ENCODE peak calls at places on chromosomes 4 and X, in ten cellular contexts. P is mesenchymal stem cell; B is Panc1; V is psoas muscle; R is aorta; F is spleen; M is ascending aorta; Y is Peyer's patch; A is CD4-positive, alpha-beta T cell; L is SJSA1. I is an unnamed sample.

GRCh38 chr4:17218801-17219200 is 293.1 kb downstream of the QDPR start:
- DNase-seq in Y (no peak), R (no peak), B (no peak), M (no peak), P (no peak), L (no peak), V (no peak), F (no peak), A (no peak), I (no peak)

GRCh38 chrX:13087322-13088154 is 43.1 kb upstream of the FAM9C start:
- DNase-seq in R (no peak), L (peak; percentile 74), P (peak; percentile 72), V (no peak), M (no peak), B (no peak), A (peak; percentile 61), F (no peak), Y (no peak), I (no peak)

GRCh38 chr4:2734618-2735017 is 21.5 kb downstream of the TNIP2 start:
- DNase-seq in M (no peak), F (no peak), R (no peak), B (no peak), P (no peak), Y (no peak), V (no peak), A (no peak), L (peak; percentile 10), I (no peak)

GRCh38 chr4:174496631-174497442 is 25.5 kb downstream of the HPGD start:
- DNase-seq in L (peak; percentile 36), R (no peak), Y (peak; percentile 56), B (no peak), P (no peak), F (no peak), V (no peak), A (no peak), M (no peak), I (peak; percentile 52)

GRCh38 chrX:109822861-109823260 is 89.8 kb upstream of the ACSL4 start:
- DNase-seq in L (peak; percentile 33), F (no peak), A (no peak), R (no peak), Y (no peak), P (no peak), M (no peak), V (no peak), B (no peak), I (no peak)

GRCh38 chrX:54358424-54359211 is 772 bp upstream of the WNK3 start:
- DNase-seq in F (peak; percentile 73), B (no peak), L (no peak), V (no peak), P (peak; percentile 75), M (no peak), R (peak; percentile 78), Y (peak; percentile 48), A (peak; percentile 18), I (peak; percentile 23)

GRCh38 chrX:24963823-24964222 is 51.9 kb downstream of the ARX start:
- DNase-seq in Y (no peak), P (no peak), F (no peak), B (no peak), R (no peak), V (no peak), A (no peak), L (no peak), M (no peak), I (no peak)

GRCh38 chr4:37023504-37023903 is 221.0 kb upstream of the NWD2 start:
- DNase-seq in A (no peak), F (no peak), M (no peak), V (no peak), R (no peak), P (no peak), Y (no peak), L (no peak), B (no peak), I (no peak)

GRCh38 chrX:49070988-49071387 is 2.8 kb downstream of the PRAF2 start:
- DNase-seq in P (no peak), L (no peak), B (no peak), Y (no peak), A (no peak), F (no peak), R (no peak), V (no peak), M (no peak), I (no peak)

GRCh38 chrX:124341361-124342132 is 4.8 kb upstream of the SH2D1A start:
- DNase-seq in F (no peak), L (no peak), V (no peak), Y (no peak), R (no peak), M (no peak), A (no peak), B (no peak), P (no peak), I (no peak)

GRCh38 chr4:143188325-143189088 is 3.8 kb downstream of the USP38 start:
- DNase-seq in F (no peak), R (no peak), A (no peak), B (no peak), V (no peak), P (no peak), L (peak; percentile 21), M (no peak), Y (no peak), I (no peak)

GRCh38 chrX:48834383-48834709 is 1.1 kb downstream of the PCSK1N start:
- DNase-seq in B (no peak), Y (no peak), M (no peak), L (no peak), A (no peak), R (peak; percentile 42), V (no peak), F (no peak), P (no peak), I (no peak)

GRCh38 chr4:14445882-14446281 is 556.4 kb upstream of the CPEB2 start:
- DNase-seq in R (no peak), L (no peak), M (no peak), F (no peak), P (no peak), V (no peak), A (no peak), B (no peak), Y (no peak), I (no peak)

GRCh38 chr4:14446311-14446710 is 556.0 kb upstream of the CPEB2 start:
- DNase-seq in L (no peak), F (no peak), P (no peak), M (no peak), Y (no peak), V (no peak), R (no peak), B (no peak), A (no peak), I (no peak)

GRCh38 chr4:14452001-14452400 is 550.3 kb upstream of the CPEB2 start:
- DNase-seq in M (no peak), A (no peak), B (no peak), L (no peak), R (no peak), Y (no peak), F (no peak), P (no peak), V (no peak), I (no peak)

GRCh38 chr4:14449308-14449707 is 553.0 kb upstream of the CPEB2 start:
- DNase-seq in P (no peak), L (no peak), R (no peak), Y (no peak), A (no peak), F (no peak), M (no peak), V (no peak), B (no peak), I (no peak)

GRCh38 chr4:14446904-14447303 is 555.4 kb upstream of the CPEB2 start:
- DNase-seq in V (no peak), R (no peak), B (no peak), P (no peak), M (no peak), Y (no peak), A (no peak), F (no peak), L (no peak), I (no peak)
- H3K9me3 ChIP-seq in V (no peaks in the 10 kb centered on the region), R (no peaks in the 10 kb centered on the region), B (no peaks in the 10 kb centered on the region), P (no peaks in the 10 kb centered on the region), M (no peaks in the 10 kb centered on the region), Y (no peaks in the 10 kb centered on the region), A (no peaks in the 10 kb centered on the region), F (no peaks in the 10 kb centered on the region), L (no peaks in the 10 kb centered on the region), I (no peaks in the 10 kb centered on the region)

GRCh38 chr4:49032440-49033161 is 46.5 kb downstream of the CWH43 start:
- DNase-seq in A (no peak), F (no peak), L (peak; percentile 2), Y (no peak), M (no peak), P (no peak), B (no peak), V (no peak), R (no peak), I (no peak)

DNA sequence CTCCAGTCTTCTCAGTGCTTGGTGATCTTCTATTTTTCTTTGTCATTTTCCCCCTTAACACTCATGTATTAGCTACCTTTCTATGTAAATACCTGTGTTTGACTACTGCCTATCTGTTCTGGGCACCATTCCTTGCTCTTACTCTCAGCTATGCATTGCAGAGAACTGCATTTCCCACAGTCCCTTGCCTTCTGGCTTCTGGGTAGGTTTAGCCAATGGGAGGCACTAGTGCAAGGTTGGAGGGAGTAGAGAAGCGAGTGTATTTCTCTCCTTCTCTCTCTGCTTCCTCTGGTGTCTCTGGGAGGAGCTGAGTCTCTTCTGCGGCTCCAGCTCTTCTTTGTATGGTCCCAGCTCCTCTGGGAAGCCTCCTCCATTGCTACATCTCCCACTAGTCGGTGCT is 50.5 kb downstream of the CWH43 start:
- DNase-seq in V (no peak), M (no peak), R (no peak), P (no peak), A (no peak), Y (no peak), L (no peak), F (no peak), B (no peak), I (no peak)
- H3K9me3 ChIP-seq in V (no peaks in the 10 kb centered on the region), M (no peaks in the 10 kb centered on the region), R (peaks cover 4% of the 10 kb centered on the region), P (no peaks in the 10 kb centered on the region), A (no peaks in the 10 kb centered on the region), Y (no peaks in the 10 kb centered on the region), L (no peaks in the 10 kb centered on the region), F (no peaks in the 10 kb centered on the region), B (no peaks in the 10 kb centered on the region), I (no peaks in the 10 kb centered on the region)

DNA sequence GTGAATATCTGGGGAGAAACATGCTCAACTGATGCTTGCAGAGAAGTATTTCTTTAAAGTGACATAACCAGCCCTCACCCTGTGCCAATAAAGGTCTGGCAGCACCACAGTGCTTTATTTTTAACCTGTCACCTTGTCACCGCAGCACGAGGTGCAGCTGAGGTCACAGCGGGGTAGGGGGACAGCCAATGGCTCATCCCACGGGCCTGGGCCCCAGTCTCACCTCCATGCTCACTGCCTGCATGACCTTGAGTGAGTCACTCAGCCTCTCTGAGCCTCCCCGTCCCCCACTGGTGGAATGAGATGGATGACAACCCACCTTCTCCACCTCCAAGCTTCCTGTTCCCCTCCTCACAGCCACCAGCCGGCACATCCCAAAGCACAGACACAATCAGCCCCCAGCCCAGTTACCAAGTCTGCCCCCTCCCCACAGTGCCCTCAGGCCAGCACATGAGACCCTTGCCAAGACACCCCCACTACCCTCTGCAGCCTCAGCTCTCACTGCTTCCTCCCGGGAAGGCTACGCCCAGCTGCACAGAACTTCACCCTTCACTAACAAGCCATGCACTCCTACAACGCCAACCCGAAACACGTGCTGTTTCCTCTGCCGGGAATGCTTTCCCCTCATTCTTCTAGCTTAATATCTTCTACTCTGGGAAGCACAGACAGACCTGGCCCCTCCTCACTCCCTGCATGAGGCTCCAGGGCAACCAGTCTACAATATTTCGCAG is 24.9 kb upstream of the MAN2B2 start:
- DNase-seq in L (no peak), F (no peak), B (no peak), V (peak; percentile 36), M (no peak), A (no peak), R (no peak), P (no peak), Y (no peak), I (no peak)
- H3K9me3 ChIP-seq in L (no peaks in the 10 kb centered on the region), F (no peaks in the 10 kb centered on the region), B (no peaks in the 10 kb centered on the region), V (no peaks in the 10 kb centered on the region), M (no peaks in the 10 kb centered on the region), A (peaks cover 4% of the 10 kb centered on the region), R (peaks cover 14% of the 10 kb centered on the region), P (peaks cover 10% of the 10 kb centered on the region), Y (peaks cover 14% of the 10 kb centered on the region), I (peaks cover 5% of the 10 kb centered on the region)

GRCh38 chr4:1255699-1256098 is 6.8 kb upstream of the CTBP1 start:
- DNase-seq in L (no peak), M (no peak), F (no peak), P (no peak), R (no peak), B (no peak), A (no peak), V (no peak), Y (no peak), I (no peak)
- H3K9me3 ChIP-seq in L (no peaks in the 10 kb centered on the region), M (peaks cover 7% of the 10 kb centered on the region), F (no peaks in the 10 kb centered on the region), P (peaks cover 30% of the 10 kb centered on the region), R (peaks cover 6% of the 10 kb centered on the region), B (peaks cover 7% of the 10 kb centered on the region), A (no peaks in the 10 kb centered on the region), V (no peaks in the 10 kb centered on the region), Y (no peaks in the 10 kb centered on the region), I (no peaks in the 10 kb centered on the region)

I was measured in mucosa of descending colon.